ENCODE peak calls at places on chromosomes 13 and 19, in four cellular contexts. One of them, this sample, is unnamed.

GRCh38 chr19:29076161-29076560 is 136.8 kb downstream of the UQCRFS1 start:
- DNase-seq in myocyte: no peak
- DNase-seq in activated CD8-positive, alpha-beta T cell treated with anti-CD3 and anti-CD28 coated beads for 36 hours: no peak
- DNase-seq in iris pigment epithelial cell: no peak
- DNase-seq in this sample: no peak

GRCh38 chr19:42816901-42817300 is 51.4 kb upstream of the PSG8 start:
- DNase-seq in activated CD8-positive, alpha-beta T cell treated with anti-CD3 and anti-CD28 coated beads for 36 hours: no peak
- DNase-seq in iris pigment epithelial cell: peak; percentile 27
- DNase-seq in myocyte: no peak
- DNase-seq in this sample: peak; percentile 9

GRCh38 chr13:103157434-103158145 is 91.4 kb upstream of the SLC10A2 start:
- DNase-seq in activated CD8-positive, alpha-beta T cell treated with anti-CD3 and anti-CD28 coated beads for 36 hours: no peak
- DNase-seq in iris pigment epithelial cell: no peak
- DNase-seq in myocyte: no peak
- DNase-seq in this sample: no peak

GRCh38 chr19:12092065-12092867 is 27.7 kb downstream of the ZNF844 start:
- DNase-seq in iris pigment epithelial cell: peak; percentile 94
- DNase-seq in activated CD8-positive, alpha-beta T cell treated with anti-CD3 and anti-CD28 coated beads for 36 hours: peak; percentile 90
- DNase-seq in myocyte: peak; percentile 30
- DNase-seq in this sample: peak; percentile 31

GRCh38 chr13:109699628-109700071 is 86.7 kb downstream of the IRS2 start:
- DNase-seq in iris pigment epithelial cell: no peak
- DNase-seq in activated CD8-positive, alpha-beta T cell treated with anti-CD3 and anti-CD28 coated beads for 36 hours: no peak
- DNase-seq in myocyte: no peak
- DNase-seq in this sample: no peak

GRCh38 chr13:114077121-114077937 is 55.1 kb downstream of the RASA3 start:
- DNase-seq in myocyte: no peak
- DNase-seq in iris pigment epithelial cell: no peak
- DNase-seq in activated CD8-positive, alpha-beta T cell treated with anti-CD3 and anti-CD28 coated beads for 36 hours: no peak
- DNase-seq in this sample: no peak

GRCh38 chr19:11045536-11045935 is 43.7 kb upstream of the LDLR start:
- DNase-seq in myocyte: peak; percentile 73
- DNase-seq in activated CD8-positive, alpha-beta T cell treated with anti-CD3 and anti-CD28 coated beads for 36 hours: no peak
- DNase-seq in iris pigment epithelial cell: no peak
- DNase-seq in this sample: peak; percentile 66

GRCh38 chr13:53138369-53139036 is 109.9 kb downstream of the OLFM4 start:
- DNase-seq in iris pigment epithelial cell: peak; percentile 59
- DNase-seq in activated CD8-positive, alpha-beta T cell treated with anti-CD3 and anti-CD28 coated beads for 36 hours: no peak
- DNase-seq in myocyte: no peak
- DNase-seq in this sample: no peak

GRCh38 chr19:10432736-10433130 is 12.4 kb downstream of the PDE4A start:
- DNase-seq in activated CD8-positive, alpha-beta T cell treated with anti-CD3 and anti-CD28 coated beads for 36 hours: no peak
- DNase-seq in myocyte: no peak
- DNase-seq in iris pigment epithelial cell: no peak
- DNase-seq in this sample: no peak

GRCh38 chr13:46622918-46623256 is 69.9 kb downstream of the LRCH1 start:
- DNase-seq in iris pigment epithelial cell: peak; percentile 83
- DNase-seq in myocyte: peak; percentile 87
- DNase-seq in activated CD8-positive, alpha-beta T cell treated with anti-CD3 and anti-CD28 coated beads for 36 hours: no peak
- DNase-seq in this sample: peak; percentile 81

GRCh38 chr13:29743229-29743786 is 107.1 kb downstream of the UBL3 start:
- DNase-seq in myocyte: no peak
- DNase-seq in activated CD8-positive, alpha-beta T cell treated with anti-CD3 and anti-CD28 coated beads for 36 hours: no peak
- DNase-seq in iris pigment epithelial cell: no peak
- DNase-seq in this sample: no peak

GRCh38 chr13:20703785-20704458 is 423 bp downstream of the IL17D start:
- DNase-seq in iris pigment epithelial cell: peak; percentile 83
- DNase-seq in myocyte: peak; percentile 78
- DNase-seq in activated CD8-positive, alpha-beta T cell treated with anti-CD3 and anti-CD28 coated beads for 36 hours: peak; percentile 83
- DNase-seq in this sample: peak; percentile 72

GRCh38 chr13:76723551-76724232 is 162.5 kb downstream of the KCTD12 start:
- DNase-seq in iris pigment epithelial cell: peak; percentile 93
- DNase-seq in activated CD8-positive, alpha-beta T cell treated with anti-CD3 and anti-CD28 coated beads for 36 hours: peak; percentile 17
- DNase-seq in myocyte: peak; percentile 90
- DNase-seq in this sample: peak; percentile 96

GRCh38 chr19:1088419-1089066 is 6.6 kb downstream of the POLR2E start:
- DNase-seq in activated CD8-positive, alpha-beta T cell treated with anti-CD3 and anti-CD28 coated beads for 36 hours: no peak
- DNase-seq in myocyte: no peak
- DNase-seq in iris pigment epithelial cell: no peak
- DNase-seq in this sample: no peak

GRCh38 chr13:73722120-73722519 is 412.1 kb downstream of the KLF12 start:
- DNase-seq in activated CD8-positive, alpha-beta T cell treated with anti-CD3 and anti-CD28 coated beads for 36 hours: peak; percentile 31
- DNase-seq in myocyte: peak; percentile 60
- DNase-seq in iris pigment epithelial cell: peak; percentile 76
- DNase-seq in this sample: peak; percentile 63

GRCh38 chr19:9070066-9070465 is 16.8 kb upstream of the OR1M1 start:
- DNase-seq in activated CD8-positive, alpha-beta T cell treated with anti-CD3 and anti-CD28 coated beads for 36 hours: no peak
- DNase-seq in myocyte: no peak
- DNase-seq in iris pigment epithelial cell: no peak
- DNase-seq in this sample: no peak

GRCh38 chr19:10535613-10536012 is 8.1 kb upstream of the ATG4D start:
- DNase-seq in activated CD8-positive, alpha-beta T cell treated with anti-CD3 and anti-CD28 coated beads for 36 hours: no peak
- DNase-seq in iris pigment epithelial cell: peak; percentile 39
- DNase-seq in myocyte: no peak
- DNase-seq in this sample: no peak

GRCh38 chr13:105341256-105341655 is 1194.2 kb downstream of the EFNB2 start:
- DNase-seq in activated CD8-positive, alpha-beta T cell treated with anti-CD3 and anti-CD28 coated beads for 36 hours: no peak
- DNase-seq in myocyte: no peak
- DNase-seq in iris pigment epithelial cell: no peak
- DNase-seq in this sample: no peak

GRCh38 chr13:36370108-36370429 is 23.9 kb upstream of the SPART start:
- DNase-seq in iris pigment epithelial cell: no peak
- DNase-seq in myocyte: no peak
- DNase-seq in activated CD8-positive, alpha-beta T cell treated with anti-CD3 and anti-CD28 coated beads for 36 hours: no peak
- DNase-seq in this sample: no peak

GRCh38 chr13:38944219-38944618 is 46.4 kb downstream of the STOML3 start:
- DNase-seq in myocyte: no peak
- DNase-seq in activated CD8-positive, alpha-beta T cell treated with anti-CD3 and anti-CD28 coated beads for 36 hours: no peak
- DNase-seq in iris pigment epithelial cell: no peak
- DNase-seq in this sample: no peak

GRCh38 chr19:10543059-10543419 is 665 bp upstream of the ATG4D start:
- DNase-seq in iris pigment epithelial cell: no peak
- DNase-seq in myocyte: no peak
- DNase-seq in activated CD8-positive, alpha-beta T cell treated with anti-CD3 and anti-CD28 coated beads for 36 hours: no peak
- DNase-seq in this sample: no peak

GRCh38 chr19:22502766-22503165 is 80.6 kb upstream of the ZNF98 start:
- DNase-seq in myocyte: no peak
- DNase-seq in activated CD8-positive, alpha-beta T cell treated with anti-CD3 and anti-CD28 coated beads for 36 hours: no peak
- DNase-seq in iris pigment epithelial cell: no peak
- DNase-seq in this sample: no peak

GRCh38 chr19:32852216-32852615 is 17.4 kb downstream of the SLC7A9 start:
- DNase-seq in myocyte: no peak
- DNase-seq in activated CD8-positive, alpha-beta T cell treated with anti-CD3 and anti-CD28 coated beads for 36 hours: no peak
- DNase-seq in iris pigment epithelial cell: no peak
- DNase-seq in this sample: no peak

GRCh38 chr13:76745246-76746200 is 140.7 kb downstream of the KCTD12 start:
- DNase-seq in myocyte: no peak
- DNase-seq in activated CD8-positive, alpha-beta T cell treated with anti-CD3 and anti-CD28 coated beads for 36 hours: no peak
- DNase-seq in iris pigment epithelial cell: peak; percentile 51
- DNase-seq in this sample: no peak

GRCh38 chr13:72424059-72424458 is 303.4 kb downstream of the MZT1 start:
- DNase-seq in myocyte: no peak
- DNase-seq in activated CD8-positive, alpha-beta T cell treated with anti-CD3 and anti-CD28 coated beads for 36 hours: no peak
- DNase-seq in iris pigment epithelial cell: no peak
- DNase-seq in this sample: no peak

GRCh38 chr13:59601993-59602392 is 561.7 kb downstream of the DIAPH3 start:
- DNase-seq in iris pigment epithelial cell: no peak
- DNase-seq in myocyte: no peak
- DNase-seq in activated CD8-positive, alpha-beta T cell treated with anti-CD3 and anti-CD28 coated beads for 36 hours: no peak
- DNase-seq in this sample: no peak

GRCh38 chr13:27691207-27691606 is 69.5 kb downstream of the POLR1D start:
- DNase-seq in iris pigment epithelial cell: no peak
- DNase-seq in myocyte: no peak
- DNase-seq in activated CD8-positive, alpha-beta T cell treated with anti-CD3 and anti-CD28 coated beads for 36 hours: no peak
- DNase-seq in this sample: no peak

GRCh38 chr19:45630463-45630862 is 8.7 kb downstream of the EML2 start:
- DNase-seq in myocyte: peak; percentile 65
- DNase-seq in iris pigment epithelial cell: peak; percentile 91
- DNase-seq in activated CD8-positive, alpha-beta T cell treated with anti-CD3 and anti-CD28 coated beads for 36 hours: peak; percentile 53
- DNase-seq in this sample: peak; percentile 80

GRCh38 chr19:14511245-14511625 is 7.0 kb downstream of the DNAJB1 start:
- DNase-seq in myocyte: no peak
- DNase-seq in activated CD8-positive, alpha-beta T cell treated with anti-CD3 and anti-CD28 coated beads for 36 hours: no peak
- DNase-seq in iris pigment epithelial cell: no peak
- DNase-seq in this sample: no peak

GRCh38 chr13:113861433-113862030 is 2.3 kb downstream of the GAS6 start:
- DNase-seq in iris pigment epithelial cell: no peak
- DNase-seq in activated CD8-positive, alpha-beta T cell treated with anti-CD3 and anti-CD28 coated beads for 36 hours: no peak
- DNase-seq in myocyte: no peak
- DNase-seq in this sample: no peak

GRCh38 chr13:77143325-77143907 is 116.5 kb upstream of the FBXL3 start:
- DNase-seq in myocyte: no peak
- DNase-seq in iris pigment epithelial cell: peak; percentile 91
- DNase-seq in activated CD8-positive, alpha-beta T cell treated with anti-CD3 and anti-CD28 coated beads for 36 hours: no peak
- DNase-seq in this sample: peak; percentile 3

GRCh38 chr19:16682539-16682938 is 21.6 kb downstream of the TMEM38A start:
- DNase-seq in myocyte: no peak
- DNase-seq in iris pigment epithelial cell: no peak
- DNase-seq in activated CD8-positive, alpha-beta T cell treated with anti-CD3 and anti-CD28 coated beads for 36 hours: no peak
- DNase-seq in this sample: no peak

GRCh38 chr19:16340092-16340491 is 15.5 kb downstream of the KLF2 start:
- DNase-seq in myocyte: no peak
- DNase-seq in activated CD8-positive, alpha-beta T cell treated with anti-CD3 and anti-CD28 coated beads for 36 hours: no peak
- DNase-seq in iris pigment epithelial cell: peak; percentile 67
- DNase-seq in this sample: no peak

GRCh38 chr19:13796301-13797057 is 1.2 kb downstream of the ZSWIM4 start:
- DNase-seq in myocyte: peak; percentile 97
- DNase-seq in activated CD8-positive, alpha-beta T cell treated with anti-CD3 and anti-CD28 coated beads for 36 hours: peak; percentile 44
- DNase-seq in iris pigment epithelial cell: peak; percentile 93
- DNase-seq in this sample: peak; percentile 91

GRCh38 chr13:98986226-98986846 is 8.5 kb upstream of the DOCK9 start:
- DNase-seq in iris pigment epithelial cell: no peak
- DNase-seq in activated CD8-positive, alpha-beta T cell treated with anti-CD3 and anti-CD28 coated beads for 36 hours: no peak
- DNase-seq in myocyte: no peak
- DNase-seq in this sample: no peak

GRCh38 chr19:50314724-50315700 is 14.2 kb downstream of the KCNC3 start:
- DNase-seq in activated CD8-positive, alpha-beta T cell treated with anti-CD3 and anti-CD28 coated beads for 36 hours: no peak
- DNase-seq in myocyte: no peak
- DNase-seq in iris pigment epithelial cell: no peak
- DNase-seq in this sample: no peak

GRCh38 chr19:47644743-47645499 is 36.0 kb downstream of the BICRA start:
- DNase-seq in activated CD8-positive, alpha-beta T cell treated with anti-CD3 and anti-CD28 coated beads for 36 hours: no peak
- DNase-seq in iris pigment epithelial cell: no peak
- DNase-seq in myocyte: peak; percentile 53
- DNase-seq in this sample: no peak

GRCh38 chr13:98482476-98483444 is 94.1 kb downstream of the STK24 start:
- DNase-seq in myocyte: peak; percentile 96
- DNase-seq in iris pigment epithelial cell: peak; percentile 90
- DNase-seq in activated CD8-positive, alpha-beta T cell treated with anti-CD3 and anti-CD28 coated beads for 36 hours: peak; percentile 60
- DNase-seq in this sample: peak; percentile 88

GRCh38 chr13:97141564-97142005 is 80.5 kb upstream of the MBNL2 start:
- DNase-seq in iris pigment epithelial cell: peak; percentile 95
- DNase-seq in myocyte: peak; percentile 81
- DNase-seq in activated CD8-positive, alpha-beta T cell treated with anti-CD3 and anti-CD28 coated beads for 36 hours: peak; percentile 30
- DNase-seq in this sample: peak; percentile 87

This sample was measured in LHCN-M2.